ENCODE peak calls at places on chromosome 14, in four cellular contexts. T is germinal center, Z is transverse colon, U is HCEC 1CT. O is an unnamed sample.

GRCh38 chr14:90299408-90299807 is 32.3 kb downstream of the NRDE2 start:
- DNase-seq in U (no peak), Z (no peak), T (no peak), O (no peak)

GRCh38 chr14:75139185-75139584 is 12.3 kb upstream of the NEK9 start:
- DNase-seq in T (no peak), Z (no peak), U (no peak), O (no peak)

GRCh38 chr14:35340616-35341453 is 48.7 kb downstream of the PSMA6 start:
- DNase-seq in Z (no peak), T (no peak), U (no peak), O (no peak)

GRCh38 chr14:75295491-75296338 is 17.1 kb downstream of the FOS start:
- DNase-seq in Z (peak), U (peak), T (peak), O (peak)

GRCh38 chr14:35339761-35340406 is 47.7 kb downstream of the PSMA6 start:
- DNase-seq in Z (no peak), U (no peak), T (peak), O (no peak)

GRCh38 chr14:105701456-105702274 is 175.3 kb downstream of the TMEM121 start:
- DNase-seq in T (no peak), U (no peak), Z (no peak), O (no peak)

GRCh38 chr14:59015482-59015881 is 173.0 kb upstream of the DAAM1 start:
- DNase-seq in Z (no peak), U (no peak), T (no peak), O (no peak)

GRCh38 chr14:25032092-25032784 is 17.7 kb downstream of the STXBP6 start:
- DNase-seq in Z (no peak), U (no peak), T (no peak), O (no peak)

GRCh38 chr14:101857226-101857625 is 95.7 kb downstream of the PPP2R5C start:
- DNase-seq in U (no peak), Z (no peak), T (no peak), O (no peak)

GRCh38 chr14:55807059-55807499 is 227.1 kb downstream of the KTN1 start:
- DNase-seq in T (no peak), U (no peak), Z (peak), O (peak)

GRCh38 chr14:89720741-89721315 is 233.7 kb downstream of the EFCAB11 start:
- DNase-seq in T (peak), U (no peak), Z (peak), O (no peak)

GRCh38 chr14:24063263-24063836 is 8.0 kb upstream of the CPNE6 start:
- DNase-seq in U (no peak), Z (peak), T (no peak), O (no peak)

GRCh38 chr14:94009767-94010166 is 12.7 kb downstream of the CCDC197 start:
- DNase-seq in Z (no peak), T (no peak), U (peak), O (no peak)

GRCh38 chr14:54209501-54210231 is 187.1 kb upstream of the CDKN3 start:
- DNase-seq in U (peak), T (no peak), Z (no peak), O (no peak)

GRCh38 chr14:81157431-81157830 is 63.3 kb downstream of the GTF2A1 start:
- DNase-seq in T (no peak), Z (no peak), U (no peak), O (no peak)

GRCh38 chr14:58749066-58749669 is 111.4 kb downstream of the DACT1 start:
- DNase-seq in Z (peak), T (no peak), U (peak), O (no peak)

GRCh38 chr14:24895243-24895583 is 154.7 kb downstream of the STXBP6 start:
- DNase-seq in U (no peak), Z (no peak), T (no peak), O (no peak)

GRCh38 chr14:22252591-22253178 is 336.3 kb downstream of the DAD1 start:
- DNase-seq in U (no peak), T (no peak), Z (no peak), O (no peak)

GRCh38 chr14:46250113-46250703 is 401.4 kb downstream of the RPL10L start:
- DNase-seq in T (no peak), U (peak), Z (no peak), O (no peak)

GRCh38 chr14:105629886-105630215 is 103.5 kb downstream of the TMEM121 start:
- DNase-seq in T (no peak), U (no peak), Z (no peak), O (no peak)

GRCh38 chr14:89681086-89682018 is 264.3 kb upstream of the FOXN3 start:
- DNase-seq in T (no peak), Z (peak), U (no peak), O (no peak)

GRCh38 chr14:83023369-83023768 is 1489.7 kb upstream of the SEL1L start:
- DNase-seq in T (no peak), Z (no peak), U (no peak), O (no peak)

GRCh38 chr14:55138091-55138490 is 9.0 kb downstream of the LGALS3 start:
- DNase-seq in Z (no peak), T (no peak), U (no peak), O (no peak)

GRCh38 chr14:70640938-70641547 is 673 bp upstream of the TTC9 start:
- DNase-seq in T (peak), U (peak), Z (peak), O (no peak)

GRCh38 chr14:22564463-22564862 is 24.6 kb downstream of the DAD1 start:
- DNase-seq in U (no peak), T (no peak), Z (no peak), O (no peak)

GRCh38 chr14:74907744-74908143 is 15.3 kb downstream of the RPS6KL1 start:
- DNase-seq in T (no peak), U (no peak), Z (no peak), O (no peak)

GRCh38 chr14:104321151-104322130 is 183.1 kb downstream of the KIF26A start:
- DNase-seq in T (no peak), U (no peak), Z (no peak), O (peak)

GRCh38 chr14:68806526-68807147 is 13.8 kb upstream of the ZFP36L1 start:
- DNase-seq in T (peak), Z (no peak), U (no peak), O (peak)

GRCh38 chr14:68986926-68987652 is 8.0 kb upstream of the ACTN1 start:
- DNase-seq in Z (no peak), U (peak), T (no peak), O (no peak)

GRCh38 chr14:93788557-93789365 is 476 bp upstream of the PRIMA1 start:
- DNase-seq in Z (peak), T (peak), U (no peak), O (no peak)

GRCh38 chr14:93078830-93079229 is 36.9 kb downstream of the ITPK1 start:
- DNase-seq in U (no peak), T (no peak), Z (no peak), O (no peak)

GRCh38 chr14:100056964-100057817 is 8.0 kb upstream of the EVL start:
- DNase-seq in T (peak), U (peak), Z (no peak), O (no peak)

GRCh38 chr14:69811868-69812252 is 14.8 kb upstream of the SLC10A1 start:
- DNase-seq in U (no peak), Z (no peak), T (no peak), O (no peak)

GRCh38 chr14:102931580-102932285 is 9.3 kb downstream of the AMN start:
- DNase-seq in Z (no peak), T (no peak), U (no peak), O (no peak)

O was measured in suprapubic skin.